ENCODE peak calls at places on chromosomes 5 and 9, in seven cellular contexts. J is cerebellum; H is A549; G is hepatocyte; V is activated T-cell treated with anti-CD3 and anti-CD28 coated beads, Interleukin-2, amount 50 U/mL, for 4 hours; Y is T-helper 17 cell; I is CD4-positive, alpha-beta memory T cell. L is an unnamed sample.

GRCh38 chr5:89968870-89969472 is 440.6 kb downstream of the CETN3 start:
- DNase-seq in H (no peak), I (no peak), V (no peak), J (no peak), Y (no peak), G (no peak), L (no peak)

GRCh38 chr9:5626727-5627634 is 1.9 kb upstream of the RIC1 start:
- DNase-seq in G (peak), Y (no peak), I (peak), J (no peak), H (peak), V (no peak), L (peak)

GRCh38 chr5:59645380-59645779 is 248.1 kb downstream of the PDE4D start:
- DNase-seq in J (no peak), I (no peak), Y (no peak), V (no peak), H (no peak), G (no peak), L (no peak)

GRCh38 chr5:16995372-16995771 is 59.3 kb upstream of the MYO10 start:
- DNase-seq in J (no peak), G (no peak), I (no peak), V (no peak), H (no peak), Y (no peak), L (no peak)

GRCh38 chr5:160675988-160676387 is 176.0 kb downstream of the ATP10B start:
- DNase-seq in V (no peak), H (no peak), G (no peak), I (no peak), J (no peak), Y (no peak), L (no peak)

GRCh38 chr9:29456940-29457339 is 1883.7 kb upstream of the C9orf72 start:
- DNase-seq in H (no peak), J (no peak), Y (no peak), G (no peak), V (no peak), I (no peak), L (no peak)

GRCh38 chr9:136200424-136200823 is 4.5 kb downstream of the LHX3 start:
- DNase-seq in V (no peak), H (no peak), J (no peak), G (no peak), Y (no peak), I (no peak), L (no peak)

GRCh38 chr5:146369691-146370090 is 31.1 kb downstream of the POU4F3 start:
- DNase-seq in J (no peak), G (no peak), H (no peak), I (no peak), Y (no peak), V (no peak), L (no peak)

L was measured in CD4-positive, CD25-positive, alpha-beta regulatory T cell.